ENCODE peak calls at places on chromosomes 12 and 14, in seven cellular contexts. P, J, I, F, E, K and R are unnamed samples.

GRCh38 chr12:50985322-50985721 is 33.0 kb downstream of the HIGD1C start:
- DNase-seq in J (no peak), E (peak), I (peak), K (peak), P (no peak), F (peak), R (no peak)

GRCh38 chr14:59344711-59345455 is 120.3 kb downstream of the GPR135 start:
- DNase-seq in P (no peak), E (no peak), F (no peak), K (no peak), J (no peak), I (no peak), R (no peak)

GRCh38 chr12:61923152-61923551 is 337.1 kb upstream of the USP15 start:
- DNase-seq in P (no peak), K (no peak), I (no peak), J (no peak), F (no peak), E (no peak), R (no peak)

GRCh38 chr12:104011265-104011664 is 38.7 kb downstream of the GLT8D2 start:
- DNase-seq in J (no peak), P (no peak), E (no peak), I (peak), F (peak), K (peak), R (no peak)

GRCh38 chr12:44748950-44749468 is 127.1 kb downstream of the NELL2 start:
- DNase-seq in P (no peak), J (no peak), E (no peak), F (no peak), I (no peak), K (no peak), R (no peak)

GRCh38 chr12:80892597-80893445 is 44.9 kb downstream of the LIN7A start:
- DNase-seq in I (no peak), P (no peak), K (no peak), J (no peak), E (no peak), F (no peak), R (no peak)

GRCh38 chr12:57712671-57713070 is 18.7 kb downstream of the OS9 start:
- DNase-seq in E (no peak), K (no peak), J (peak), P (no peak), F (no peak), I (no peak), R (no peak)

GRCh38 chr12:123098780-123099179 is 52.1 kb downstream of the PITPNM2 start:
- DNase-seq in E (no peak), I (no peak), J (no peak), F (no peak), K (no peak), P (no peak), R (no peak)

GRCh38 chr12:12357697-12358476 is 1.0 kb downstream of the BORCS5 start:
- DNase-seq in K (no peak), F (no peak), J (no peak), I (no peak), P (no peak), E (peak), R (peak)

GRCh38 chr12:115640929-115641328 is 636.6 kb downstream of the MED13L start:
- DNase-seq in J (no peak), P (no peak), E (no peak), K (no peak), I (no peak), F (no peak), R (no peak)

GRCh38 chr14:33990790-33991189 is 39.9 kb upstream of the EGLN3 start:
- DNase-seq in P (no peak), E (no peak), I (no peak), F (no peak), J (no peak), K (no peak), R (no peak)

GRCh38 chr14:30553311-30553989 is 5.5 kb upstream of the G2E3 start:
- DNase-seq in E (no peak), F (no peak), P (no peak), K (no peak), J (no peak), I (no peak), R (no peak)

GRCh38 chr12:26022043-26022442 is 63.6 kb downstream of the RASSF8 start:
- DNase-seq in J (no peak), P (no peak), I (no peak), F (no peak), K (no peak), E (no peak), R (no peak)

GRCh38 chr12:3247077-3247476 is 169.9 kb downstream of the TSPAN9 start:
- DNase-seq in P (no peak), F (no peak), J (no peak), E (no peak), I (no peak), K (no peak), R (no peak)

GRCh38 chr12:109130755-109131521 is 14.6 kb downstream of the ACACB start:
- DNase-seq in F (no peak), K (no peak), I (no peak), J (peak), P (no peak), E (no peak), R (no peak)

GRCh38 chr14:31505411-31505810 is 17.6 kb upstream of the GPR33 start:
- DNase-seq in K (no peak), J (no peak), I (no peak), E (no peak), F (peak), P (no peak), R (no peak)

GRCh38 chr14:51897791-51898190 is 37.4 kb downstream of the GNG2 start:
- DNase-seq in J (no peak), P (no peak), E (no peak), K (no peak), F (no peak), I (no peak), R (no peak)

GRCh38 chr12:109065154-109065852 is 12.9 kb downstream of the USP30 start:
- DNase-seq in J (no peak), F (no peak), E (no peak), K (no peak), I (no peak), P (no peak), R (no peak)

GRCh38 chr14:93926209-93926872 is 803 bp upstream of the FAM181A start:
- DNase-seq in E (no peak), F (no peak), P (peak), K (no peak), I (no peak), J (peak), R (no peak)